ENCODE peak calls at places on chromosomes 16 and 17, in eight cellular contexts. S, X, Z, Q, U, I, J and D are unnamed samples.

GRCh38 chr17:46822388-46822921 is 4.0 kb upstream of the WNT3 start:
- DNase-seq in S (no peak), Z (peak; percentile 24), X (no peak), U (no peak), J (no peak), I (no peak), Q (no peak), D (no peak)

GRCh38 chr17:21286771-21287702 is 2.5 kb downstream of the MAP2K3 start:
- DNase-seq in Q (peak; percentile 80), S (no peak), U (no peak), J (no peak), X (no peak), I (no peak), Z (peak; percentile 29), D (no peak)

GRCh38 chr17:44607836-44608690 is 48.2 kb upstream of the MEIOC start:
- DNase-seq in U (no peak), X (no peak), J (no peak), I (no peak), Q (peak; percentile 66), Z (no peak), S (peak; percentile 63), D (peak; percentile 44)

GRCh38 chr17:50263293-50264262 is 10.7 kb upstream of the TMEM92 start:
- DNase-seq in Z (no peak), X (no peak), J (no peak), U (no peak), I (no peak), S (no peak), Q (peak; percentile 47), D (no peak)

GRCh38 chr17:49117581-49118230 is 14.9 kb upstream of the B4GALNT2 start:
- DNase-seq in S (no peak), I (no peak), Q (no peak), X (no peak), J (no peak), Z (peak; percentile 12), U (no peak), D (no peak)

GRCh38 chr17:1847191-1847590 is 17.4 kb downstream of the RPA1 start:
- DNase-seq in J (no peak), Q (no peak), Z (no peak), S (no peak), I (no peak), U (no peak), X (no peak), D (no peak)

GRCh38 chr17:31967643-31968042 is 30.8 kb downstream of the SUZ12 start:
- DNase-seq in I (no peak), Q (no peak), Z (no peak), S (no peak), X (no peak), J (no peak), U (no peak), D (no peak)

GRCh38 chr17:57442914-57443571 is 186.7 kb downstream of the MSI2 start:
- DNase-seq in X (no peak), Q (peak; percentile 88), U (no peak), S (peak; percentile 82), J (no peak), I (peak; percentile 45), Z (peak; percentile 38), D (peak; percentile 56)

GRCh38 chr17:44216674-44217073 is 2.8 kb downstream of the UBTF start:
- DNase-seq in Q (no peak), I (no peak), Z (no peak), S (no peak), U (no peak), J (no peak), X (no peak), D (no peak)

GRCh38 chr17:57895382-57896060 is 45.7 kb upstream of the MRPS23 start:
- DNase-seq in J (peak; percentile 85), Q (no peak), Z (no peak), X (no peak), I (no peak), S (no peak), U (peak; percentile 40), D (no peak)

GRCh38 chr17:60641126-60641525 is 36.5 kb upstream of the BCAS3 start:
- DNase-seq in I (no peak), U (no peak), X (no peak), S (no peak), Z (no peak), J (no peak), Q (no peak), D (no peak)

GRCh38 chr16:46859719-46860152 is 24.4 kb upstream of the GPT2 start:
- DNase-seq in J (no peak), X (no peak), U (peak; percentile 85), I (no peak), Z (no peak), Q (no peak), S (peak; percentile 55), D (peak; percentile 66)

GRCh38 chr17:83119987-83120864 is 40.8 kb downstream of the METRNL start:
- DNase-seq in J (no peak), X (no peak), I (no peak), U (no peak), S (peak; percentile 54), Z (peak; percentile 84), Q (peak; percentile 62), D (no peak)

GRCh38 chr17:63647936-63648335 is 25.7 kb downstream of the MAP3K3 start:
- DNase-seq in U (no peak), J (no peak), I (no peak), Q (no peak), S (no peak), Z (no peak), X (no peak), D (no peak)

GRCh38 chr17:15651001-15651582 is 31.6 kb upstream of the FBXW10B start:
- DNase-seq in S (peak; percentile 48), I (no peak), Q (peak; percentile 77), X (no peak), Z (no peak), U (no peak), J (no peak), D (no peak)

GRCh38 chr17:30345089-30345433 is 11.2 kb upstream of the TMIGD1 start:
- DNase-seq in I (no peak), Q (no peak), S (no peak), Z (no peak), J (no peak), X (no peak), U (no peak), D (no peak)

GRCh38 chr16:86740817-86741799 is 162.8 kb downstream of the FOXL1 start:
- DNase-seq in J (peak; percentile 9), U (peak; percentile 76), X (peak; percentile 73), Q (no peak), I (no peak), S (peak; percentile 83), Z (no peak), D (peak; percentile 59)

GRCh38 chr16:69179255-69180010 is 7.5 kb upstream of the SNTB2 start:
- DNase-seq in I (peak; percentile 88), Z (no peak), S (peak; percentile 86), X (peak; percentile 82), U (peak; percentile 93), Q (peak; percentile 89), J (peak; percentile 92), D (peak; percentile 86)

GRCh38 chr17:8137645-8138342 is 13.9 kb upstream of the HES7 start:
- DNase-seq in X (peak; percentile 23), Q (peak; percentile 5), I (no peak), J (no peak), S (peak; percentile 53), Z (no peak), U (no peak), D (no peak)

DNA sequence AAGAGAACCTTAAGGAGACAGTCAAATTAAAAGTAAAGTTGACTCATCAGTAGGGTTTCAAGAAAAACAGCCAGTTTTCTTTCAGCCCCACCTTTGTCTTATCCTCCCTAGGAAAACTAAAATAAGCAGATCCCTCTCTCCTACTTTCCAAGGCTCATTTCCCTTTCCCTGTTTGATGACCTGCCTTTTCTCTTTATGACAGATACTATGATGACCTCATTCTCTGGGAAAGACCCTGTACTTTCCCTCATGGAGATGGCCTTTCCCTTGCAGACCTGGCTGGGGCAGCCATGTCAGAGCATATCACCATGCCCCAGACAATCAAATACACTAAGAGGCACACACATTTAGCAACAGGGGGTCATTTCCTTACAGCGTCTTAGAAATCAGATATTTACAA is 53.6 kb downstream of the GPR139 start:
- DNase-seq in J (no peak), Q (no peak), S (no peak), Z (no peak), X (no peak), U (no peak), I (no peak), D (no peak)
- H3K4me3 ChIP-seq in J (no peak overlapping the region), Q (no peak overlapping the region), S (no peak overlapping the region), Z (no peak overlapping the region), X (no peak overlapping the region), U (no peak overlapping the region), I (no peak overlapping the region), D (no peak overlapping the region)

DNA sequence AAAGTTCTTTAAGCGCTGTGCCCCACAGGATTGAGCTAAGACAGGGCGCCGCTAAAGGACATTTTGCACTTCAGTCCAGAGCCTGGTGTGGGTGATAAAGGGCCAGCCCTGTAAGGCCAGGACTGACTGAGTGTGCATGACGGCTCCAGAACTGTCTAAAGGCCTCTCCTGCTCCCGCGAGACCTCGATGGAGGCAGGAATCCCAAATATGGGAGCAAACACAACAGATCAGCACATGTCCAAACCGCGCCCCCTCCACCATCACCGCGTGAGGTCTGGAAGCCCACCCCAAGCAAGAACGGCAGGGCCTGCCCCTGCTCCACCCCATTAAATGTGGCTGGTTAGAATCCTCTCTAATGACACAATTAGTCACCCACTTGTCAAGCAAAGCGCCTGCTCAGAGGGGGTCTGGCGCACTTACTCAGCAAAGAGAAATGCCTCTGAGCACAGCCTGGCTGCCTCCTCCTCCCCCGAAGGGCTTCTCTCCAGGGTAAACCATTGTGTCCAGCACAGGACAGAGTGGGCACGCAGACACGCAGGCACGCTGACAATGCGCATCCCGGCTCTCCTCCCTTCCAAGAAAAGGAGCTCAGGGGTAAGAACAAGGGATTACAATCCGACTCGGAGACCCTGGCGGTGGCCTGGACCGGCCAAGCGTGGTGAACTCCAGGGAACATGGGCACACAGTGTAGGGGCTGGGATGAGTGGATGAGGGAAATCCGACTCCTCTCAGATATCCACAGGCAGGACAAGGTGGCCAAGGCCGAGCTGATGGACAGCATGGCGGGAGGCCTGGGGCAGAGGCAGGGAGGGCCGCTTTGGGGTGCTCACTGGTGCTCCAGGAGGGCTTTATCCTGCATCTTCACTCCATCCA is 1.5 kb downstream of the MXRA7 start:
- DNase-seq in I (peak; percentile 44), S (peak; percentile 95), Q (peak; percentile 96), J (peak; percentile 61), Z (no peak), X (peak; percentile 96), U (peak; percentile 95), D (peak; percentile 98)
- H3K4me3 ChIP-seq in I (peak overlapping the region; percentile 54), S (peak overlapping the region; percentile 86), Q (peak overlapping the region; percentile 59), J (peak overlapping the region; percentile 49), Z (no peak overlapping the region), X (peak overlapping the region; percentile 95), U (peak overlapping the region; percentile 67), D (peak overlapping the region; percentile 75)

DNA sequence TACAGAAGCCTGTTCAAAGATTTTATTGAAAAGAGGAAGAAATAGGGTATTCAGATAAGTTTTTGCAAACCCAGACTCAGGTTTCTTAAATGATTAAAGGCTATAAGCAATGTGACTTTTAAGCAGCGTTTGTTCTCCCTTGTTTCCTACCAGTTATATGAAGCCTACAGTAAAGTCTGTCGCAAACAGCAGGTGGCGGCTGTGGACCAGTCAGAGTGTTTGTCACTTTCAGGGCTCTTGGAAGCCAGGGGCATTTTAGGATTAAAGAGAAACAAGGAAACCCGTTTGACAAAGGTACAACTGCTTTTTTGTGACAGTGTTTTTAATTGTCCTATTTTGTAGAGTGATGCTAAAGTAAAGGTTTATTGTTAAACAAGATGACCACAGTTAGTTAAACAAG is 7.7 kb upstream of the RARA start:
- DNase-seq in Z (no peak), U (no peak), S (no peak), Q (no peak), X (no peak), J (no peak), I (peak; percentile 64), D (no peak)
- H3K4me3 ChIP-seq in Z (no peak overlapping the region), U (no peak overlapping the region), S (no peak overlapping the region), Q (no peak overlapping the region), X (no peak overlapping the region), J (no peak overlapping the region), I (no peak overlapping the region), D (no peak overlapping the region)

GRCh38 chr17:77963441-77963840 is 4.9 kb downstream of the TNRC6C start:
- DNase-seq in S (no peak), I (peak; percentile 44), J (no peak), U (peak; percentile 91), Z (no peak), X (no peak), Q (no peak), D (peak; percentile 81)
- H3K4me3 ChIP-seq in S (no peak overlapping the region), I (no peak overlapping the region), J (no peak overlapping the region), U (no peak overlapping the region), Z (no peak overlapping the region), X (no peak overlapping the region), Q (no peak overlapping the region), D (no peak overlapping the region)